ENCODE peak calls at places on chromosomes 3 and 15, in nine cellular contexts. A is D341Med; B is activated naive CD8-positive, alpha-beta T cell treated with anti-CD3 and anti-CD28 coated beads for 36 hours; W is AG08396; Y is stimulated activated CD4-positive, alpha-beta T cell treated with anti-CD3 and anti-CD28 coated beads, Interleukin-1b, Interleukin-23, amount 100 ng/mL, for 1 hour; K is activated T-helper 1 cell treated with anti-CD3 and anti-CD28 coated beads, Interleukin-2, amount 50 U/mL, for 16 hours; O is Karpas-422; G is activated CD4-positive, alpha-beta T cell treated with anti-CD3 and anti-CD28 coated beads, Interleukin-2, amount 50 U/mL, for 1 hour; J is H7. T is an unnamed sample.

GRCh38 chr15:57198654-57199241 is 177.6 kb upstream of the CGNL1 start:
- DNase-seq in A (no peak), B (no peak), W (no peak), Y (no peak), K (no peak), O (no peak), G (no peak), J (peak; percentile 21), T (no peak)

GRCh38 chr3:11077466-11077865 is 76.8 kb upstream of the HRH1 start:
- DNase-seq in A (no peak), B (no peak), W (peak; percentile 42), Y (no peak), K (no peak), O (no peak), G (no peak), J (no peak), T (peak; percentile 7)

GRCh38 chr3:62057339-62058047 is 315.9 kb downstream of the FEZF2 start:
- DNase-seq in A (no peak), B (no peak), W (no peak), Y (no peak), K (no peak), O (no peak), G (no peak), J (no peak), T (no peak)

GRCh38 chr3:61847784-61848462 is 286.6 kb downstream of the PTPRG start:
- DNase-seq in A (no peak), B (no peak), W (no peak), Y (no peak), K (no peak), O (no peak), G (no peak), J (peak; percentile 10), T (no peak)

GRCh38 chr15:76059320-76060097 is at the start of gene TMEM266:
- DNase-seq in A (peak; percentile 97), B (peak; percentile 47), W (peak; percentile 80), Y (no peak), K (no peak), O (no peak), G (peak; percentile 4), J (peak; percentile 98), T (no peak)

GRCh38 chr15:98845138-98845884 is 162.3 kb downstream of the PGPEP1L start:
- DNase-seq in A (no peak), B (no peak), W (no peak), Y (no peak), K (no peak), O (no peak), G (no peak), J (no peak), T (no peak)

GRCh38 chr3:18758047-18758704 is 333.0 kb upstream of the SATB1 start:
- DNase-seq in A (peak; percentile 50), B (no peak), W (peak; percentile 3), Y (no peak), K (no peak), O (peak; percentile 88), G (no peak), J (peak; percentile 1), T (peak; percentile 29)

GRCh38 chr3:128845119-128845518 is 34.3 kb upstream of the ACAD9 start:
- DNase-seq in A (no peak), B (no peak), W (no peak), Y (no peak), K (no peak), O (peak; percentile 48), G (no peak), J (peak; percentile 85), T (peak; percentile 22)

GRCh38 chr3:50050361-50050760 is 38.4 kb upstream of the RBM5 start:
- DNase-seq in A (no peak), B (no peak), W (peak; percentile 36), Y (no peak), K (no peak), O (no peak), G (no peak), J (no peak), T (no peak)

GRCh38 chr3:32460031-32460749 is 42.5 kb downstream of the CMTM6 start:
- DNase-seq in A (no peak), B (peak; percentile 78), W (no peak), Y (no peak), K (peak; percentile 57), O (peak; percentile 89), G (peak; percentile 69), J (peak; percentile 93), T (no peak)

GRCh38 chr3:28349397-28350000 is 875 bp upstream of the AZI2 start:
- DNase-seq in A (no peak), B (no peak), W (peak; percentile 6), Y (peak; percentile 3), K (no peak), O (no peak), G (no peak), J (no peak), T (no peak)

GRCh38 chr15:69579950-69580618 is 127.5 kb downstream of the RPLP1 start:
- DNase-seq in A (no peak), B (no peak), W (no peak), Y (no peak), K (no peak), O (no peak), G (no peak), J (no peak), T (no peak)

GRCh38 chr3:66386011-66386924 is 114.6 kb downstream of the LRIG1 start:
- DNase-seq in A (no peak), B (no peak), W (no peak), Y (no peak), K (no peak), O (no peak), G (no peak), J (no peak), T (no peak)

GRCh38 chr15:89836255-89837133 is 21.8 kb upstream of the ANPEP start:
- DNase-seq in A (no peak), B (no peak), W (peak; percentile 85), Y (no peak), K (no peak), O (no peak), G (no peak), J (no peak), T (no peak)

GRCh38 chr3:129106320-129106719 is 15.3 kb downstream of the RAB43 start:
- DNase-seq in A (no peak), B (no peak), W (no peak), Y (no peak), K (no peak), O (peak; percentile 53), G (no peak), J (peak; percentile 42), T (no peak)

GRCh38 chr3:87733671-87734367 is 325.0 kb downstream of the CGGBP1 start:
- DNase-seq in A (no peak), B (no peak), W (no peak), Y (no peak), K (no peak), O (no peak), G (no peak), J (no peak), T (no peak)

GRCh38 chr3:44318929-44319328 is 19.6 kb upstream of the TCAIM start:
- DNase-seq in A (peak; percentile 39), B (no peak), W (no peak), Y (no peak), K (no peak), O (no peak), G (no peak), J (peak; percentile 49), T (peak; percentile 50)

GRCh38 chr15:50496692-50497091 is 49.8 kb downstream of the USP50 start:
- DNase-seq in A (no peak), B (no peak), W (no peak), Y (no peak), K (no peak), O (no peak), G (no peak), J (no peak), T (no peak)

GRCh38 chr3:26369133-26369532 is 253.4 kb upstream of the LRRC3B start:
- DNase-seq in A (no peak), B (no peak), W (no peak), Y (no peak), K (no peak), O (no peak), G (no peak), J (peak; percentile 15), T (no peak)

GRCh38 chr15:25710184-25710583 is 152.9 kb downstream of the ATP10A start:
- DNase-seq in A (peak; percentile 81), B (peak; percentile 44), W (peak; percentile 63), Y (peak; percentile 25), K (no peak), O (peak; percentile 69), G (peak; percentile 47), J (peak; percentile 94), T (no peak)

GRCh38 chr15:92624401-92624991 is 31.1 kb downstream of the FAM174B start:
- DNase-seq in A (no peak), B (no peak), W (no peak), Y (no peak), K (no peak), O (no peak), G (no peak), J (no peak), T (no peak)

GRCh38 chr3:9715764-9716437 is 12.3 kb downstream of the CPNE9 start:
- DNase-seq in A (no peak), B (peak; percentile 36), W (peak; percentile 87), Y (no peak), K (no peak), O (no peak), G (no peak), J (no peak), T (peak; percentile 87)

GRCh38 chr3:141909408-141909807 is 33.0 kb downstream of the ATP1B3 start:
- DNase-seq in A (no peak), B (no peak), W (no peak), Y (no peak), K (no peak), O (no peak), G (no peak), J (no peak), T (no peak)

GRCh38 chr3:53513556-53514190 is 19.3 kb downstream of the CACNA1D start:
- DNase-seq in A (no peak), B (no peak), W (no peak), Y (no peak), K (no peak), O (peak; percentile 52), G (no peak), J (no peak), T (no peak)

GRCh38 chr3:148466143-148466542 is 231.6 kb upstream of the AGTR1 start:
- DNase-seq in A (no peak), B (no peak), W (peak; percentile 11), Y (no peak), K (no peak), O (no peak), G (no peak), J (no peak), T (no peak)

T was measured in GF-D8.